ENCODE peak calls at places on chromosomes 1 and 21, in seven cellular contexts. E, L, M, P, Z, K and Q are unnamed samples.

GRCh38 chr21:27715131-27715530 is 748.2 kb upstream of the ADAMTS5 start:
- DNase-seq in E (no peak), L (no peak), M (no peak), P (no peak), Z (no peak), K (no peak), Q (no peak)

GRCh38 chr21:46543306-46543705 is 61.6 kb downstream of the S100B start:
- DNase-seq in E (no peak), L (no peak), M (no peak), P (no peak), Z (no peak), K (no peak), Q (no peak)

GRCh38 chr1:65429806-65430205 is 9.3 kb downstream of the LEPR start:
- DNase-seq in E (no peak), L (no peak), M (no peak), P (peak; percentile 61), Z (no peak), K (no peak), Q (no peak)

GRCh38 chr21:14263879-14264278 is 47.9 kb downstream of the RBM11 start:
- DNase-seq in E (no peak), L (no peak), M (no peak), P (no peak), Z (no peak), K (no peak), Q (no peak)

GRCh38 chr1:228280106-228280901 is 72.5 kb downstream of the OBSCN start:
- DNase-seq in E (no peak), L (no peak), M (no peak), P (no peak), Z (no peak), K (peak; percentile 21), Q (no peak)

GRCh38 chr1:224534731-224535130 is 81.4 kb upstream of the CNIH3 start:
- DNase-seq in E (no peak), L (no peak), M (no peak), P (no peak), Z (no peak), K (no peak), Q (no peak)

GRCh38 chr1:101653482-101653946 is 343.2 kb downstream of the OLFM3 start:
- DNase-seq in E (peak; percentile 58), L (no peak), M (peak; percentile 20), P (peak; percentile 1), Z (no peak), K (no peak), Q (no peak)

GRCh38 chr1:171801395-171801990 is 20.0 kb downstream of the METTL13 start:
- DNase-seq in E (peak; percentile 73), L (peak; percentile 27), M (peak; percentile 70), P (peak; percentile 51), Z (no peak), K (no peak), Q (no peak)

GRCh38 chr21:28263974-28264373 is 728.7 kb downstream of the LTN1 start:
- DNase-seq in E (no peak), L (no peak), M (no peak), P (no peak), Z (no peak), K (no peak), Q (no peak)

DNA sequence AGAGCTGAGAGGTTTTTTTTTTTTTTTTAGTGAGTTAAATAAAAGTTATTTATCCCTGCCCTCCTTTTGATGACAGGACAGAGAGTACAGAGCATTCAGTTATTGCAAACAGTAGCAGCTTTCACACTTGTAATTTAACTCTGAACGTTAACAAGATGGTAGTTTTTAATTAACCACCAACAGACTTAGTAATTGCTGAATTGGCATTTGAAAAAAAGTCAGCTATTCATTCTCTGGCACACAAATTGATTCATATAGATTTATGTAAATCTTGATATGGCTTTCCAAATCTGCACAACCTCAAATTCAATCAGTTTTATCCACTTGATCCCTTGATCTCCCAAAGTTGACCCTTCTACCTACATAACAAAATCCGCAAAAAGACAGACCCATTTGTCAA is 918 bp downstream of the LEMD1 start:
- DNase-seq in E (no peak), L (no peak), M (no peak), P (no peak), Z (no peak), K (no peak), Q (no peak)
- H3K27me3 ChIP-seq in E (no peaks in the 10 kb centered on the region), L (no peaks in the 10 kb centered on the region), M (peaks cover 47% of the 10 kb centered on the region), P (peaks cover 47% of the 10 kb centered on the region), Z (no peaks in the 10 kb centered on the region), K (no peaks in the 10 kb centered on the region), Q (peaks cover 54% of the 10 kb centered on the region)

GRCh38 chr1:68147534-68147933 is 84.8 kb downstream of the WLS start:
- DNase-seq in E (no peak), L (no peak), M (no peak), P (no peak), Z (no peak), K (no peak), Q (no peak)
- H3K36me3 ChIP-seq in E (peaks cover 34% of the 10 kb centered on the region), L (no peaks in the 10 kb centered on the region), M (peaks cover 4% of the 10 kb centered on the region), P (peaks cover 55% of the 10 kb centered on the region), Z (peaks cover 36% of the 10 kb centered on the region), K (no peaks in the 10 kb centered on the region), Q (peaks cover 5% of the 10 kb centered on the region)

DNA sequence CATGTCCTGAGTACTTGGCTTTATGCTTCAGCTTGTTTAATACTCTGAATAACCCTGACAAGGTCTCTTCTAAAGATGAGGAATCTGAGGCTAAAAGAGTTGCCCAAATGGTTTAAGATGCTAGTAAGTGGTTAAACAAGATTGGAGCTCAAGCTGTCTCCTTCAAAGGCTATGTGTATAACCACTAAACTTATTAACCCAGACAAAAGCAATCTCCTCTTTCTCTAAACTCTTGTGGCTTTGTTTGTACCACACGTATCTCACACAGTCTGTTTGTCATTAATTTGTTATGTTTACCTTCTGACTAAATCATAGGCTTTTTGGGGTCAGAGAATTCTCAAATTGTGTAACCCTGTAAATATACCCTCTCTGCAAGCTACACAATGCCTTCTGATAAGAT is 89.9 kb downstream of the HMCN1 start:
- DNase-seq in E (no peak), L (no peak), M (no peak), P (no peak), Z (no peak), K (no peak), Q (no peak)
- H3K4me3 ChIP-seq in E (no peak overlapping the region), L (no peak overlapping the region), M (no peak overlapping the region), P (no peak overlapping the region), Z (no peak overlapping the region), K (no peak overlapping the region), Q (no peak overlapping the region)

GRCh38 chr1:156407344-156407743 is 38.3 kb downstream of the RHBG start:
- DNase-seq in E (no peak), L (no peak), M (no peak), P (no peak), Z (no peak), K (no peak), Q (no peak)
- H3K27me3 ChIP-seq in E (peaks cover 6% of the 10 kb centered on the region), L (no peaks in the 10 kb centered on the region), M (peaks cover 54% of the 10 kb centered on the region), P (peaks cover 78% of the 10 kb centered on the region), Z (peaks cover 6% of the 10 kb centered on the region), K (peaks cover 3% of the 10 kb centered on the region), Q (peaks cover 55% of the 10 kb centered on the region)

DNA sequence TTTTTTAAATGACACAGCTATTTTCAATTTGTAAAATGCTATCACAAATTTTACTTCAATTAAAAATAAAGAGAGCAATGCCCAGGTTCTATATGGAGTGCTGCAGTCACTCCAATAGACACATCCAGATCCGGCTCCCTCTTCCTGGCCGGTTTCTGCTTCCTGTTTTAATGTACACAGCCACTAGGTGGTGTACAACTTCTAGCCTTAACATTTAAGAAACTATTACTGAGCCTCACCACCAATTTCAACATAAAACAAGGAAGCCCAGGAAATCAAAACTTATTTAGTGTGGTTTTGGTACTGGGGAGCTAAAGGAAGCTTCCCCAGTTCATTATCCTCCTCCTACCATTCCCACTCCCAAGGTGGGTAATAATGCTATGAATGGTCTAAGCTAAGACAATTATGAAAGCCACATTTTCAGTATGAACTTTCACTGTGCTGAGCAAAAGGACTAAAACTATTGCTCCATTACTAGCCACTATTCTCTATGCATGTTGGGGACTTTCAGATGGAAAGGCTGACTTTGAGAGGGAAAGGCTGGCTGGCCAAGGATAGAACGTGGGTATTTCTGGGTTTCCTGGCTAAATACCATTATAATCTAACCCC is 25.5 kb upstream of the MTMR11 start:
- DNase-seq in E (peak; percentile 76), L (peak; percentile 68), M (peak; percentile 81), P (peak; percentile 82), Z (peak; percentile 68), K (no peak), Q (peak; percentile 33)
- H3K36me3 ChIP-seq in E (peaks cover 52% of the 10 kb centered on the region), L (peaks cover 13% of the 10 kb centered on the region), M (peaks cover 5% of the 10 kb centered on the region), P (peaks cover 41% of the 10 kb centered on the region), Z (peaks cover 25% of the 10 kb centered on the region), K (peaks cover 20% of the 10 kb centered on the region), Q (peaks cover 76% of the 10 kb centered on the region)

DNA sequence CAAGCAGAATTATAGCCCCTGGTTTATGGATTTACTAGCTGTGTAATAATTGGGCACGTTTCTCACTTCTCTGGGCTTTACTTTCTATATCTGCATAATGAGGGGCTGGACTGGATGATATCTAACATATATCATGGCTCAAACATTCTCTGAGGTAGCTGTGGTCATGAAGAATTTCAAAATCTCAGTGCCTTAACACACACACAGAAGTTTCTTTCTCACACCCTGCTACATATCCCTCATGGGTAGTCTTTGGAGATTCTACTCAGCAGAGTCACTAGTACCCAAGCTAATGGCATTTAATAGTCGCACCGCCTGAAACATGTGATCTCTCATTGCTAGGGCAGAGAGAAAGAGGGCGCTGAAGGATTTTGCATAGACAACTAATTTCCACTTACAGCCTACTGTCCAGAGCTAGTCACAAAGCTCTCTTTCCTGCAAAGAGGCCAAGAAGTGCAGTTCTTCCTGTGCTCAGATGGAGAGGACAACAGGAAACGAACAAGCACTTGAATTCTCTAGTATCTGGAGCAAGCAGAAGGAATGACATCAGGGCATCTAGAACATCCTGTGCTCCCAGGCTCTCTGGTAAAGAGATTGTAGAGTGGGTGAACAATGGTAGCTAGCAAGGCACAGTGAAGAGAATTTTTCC is 183.5 kb upstream of the PTBP2 start:
- DNase-seq in E (peak; percentile 50), L (no peak), M (peak; percentile 46), P (peak; percentile 68), Z (peak; percentile 41), K (no peak), Q (peak; percentile 30)
- H3K4me3 ChIP-seq in E (no peak overlapping the region), L (no peak overlapping the region), M (no peak overlapping the region), P (no peak overlapping the region), Z (no peak overlapping the region), K (no peak overlapping the region), Q (no peak overlapping the region)

GRCh38 chr21:41611966-41612606 is 104.1 kb upstream of the TMPRSS2 start:
- DNase-seq in E (no peak), L (peak; percentile 78), M (peak; percentile 77), P (peak; percentile 15), Z (no peak), K (no peak), Q (no peak)

GRCh38 chr21:41612674-41613250 is 104.8 kb upstream of the TMPRSS2 start:
- DNase-seq in E (peak; percentile 65), L (peak; percentile 65), M (peak; percentile 80), P (peak; percentile 90), Z (peak; percentile 63), K (peak; percentile 83), Q (peak; percentile 99)

GRCh38 chr21:41613421-41613998 is 105.6 kb upstream of the TMPRSS2 start:
- DNase-seq in E (no peak), L (no peak), M (no peak), P (no peak), Z (no peak), K (no peak), Q (no peak)

GRCh38 chr21:41611441-41611840 is 103.5 kb upstream of the TMPRSS2 start:
- DNase-seq in E (no peak), L (no peak), M (no peak), P (no peak), Z (no peak), K (no peak), Q (no peak)

GRCh38 chr21:41610042-41610839 is 102.3 kb upstream of the TMPRSS2 start:
- DNase-seq in E (peak; percentile 83), L (peak; percentile 78), M (peak; percentile 79), P (peak; percentile 64), Z (peak; percentile 76), K (peak; percentile 48), Q (peak; percentile 41)
- H3K27me3 ChIP-seq in E (peaks cover 8% of the 10 kb centered on the region), L (no peaks in the 10 kb centered on the region), M (no peaks in the 10 kb centered on the region), P (peaks cover 18% of the 10 kb centered on the region), Z (no peaks in the 10 kb centered on the region), K (no peaks in the 10 kb centered on the region), Q (no peaks in the 10 kb centered on the region)